ENCODE peak calls at places on chromosomes 6 and 20, in six cellular contexts. S is ovary; T is transverse colon; U is lower lobe of right lung; Q is vagina; I is CD8-positive, alpha-beta T cell. J is an unnamed sample.

GRCh38 chr6:137165375-137166246 is 7.8 kb downstream of the IL22RA2 start:
- DNase-seq in U (no peak), S (no peak), Q (no peak), I (no peak), T (peak; percentile 59), J (peak; percentile 70)

GRCh38 chr20:51700809-51701285 is 67.3 kb downstream of the ATP9A start:
- DNase-seq in S (no peak), I (no peak), U (no peak), T (peak; percentile 28), Q (no peak), J (peak; percentile 38)

GRCh38 chr20:50916934-50917333 is 14.3 kb downstream of the ADNP start:
- DNase-seq in I (no peak), T (no peak), S (no peak), U (no peak), Q (no peak), J (no peak)

GRCh38 chr20:8860011-8860495 is 208.8 kb upstream of the PLCB4 start:
- DNase-seq in T (no peak), I (no peak), Q (no peak), S (no peak), U (no peak), J (no peak)

GRCh38 chr6:24357336-24358218 is at the start of gene DCDC2:
- DNase-seq in U (peak; percentile 94), Q (no peak), I (peak; percentile 60), S (peak; percentile 40), T (peak; percentile 83), J (peak; percentile 97)

GRCh38 chr6:153956807-153957206 is 82.2 kb upstream of the OPRM1 start:
- DNase-seq in S (no peak), T (no peak), Q (no peak), I (no peak), U (no peak), J (no peak)

GRCh38 chr6:2684059-2684749 is 66.5 kb downstream of the MYLK4 start:
- DNase-seq in S (no peak), Q (no peak), U (no peak), I (no peak), T (no peak), J (no peak)

GRCh38 chr6:4632411-4632810 is 143.8 kb upstream of the CDYL start:
- DNase-seq in S (no peak), Q (no peak), I (no peak), U (no peak), T (no peak), J (no peak)

GRCh38 chr6:131163886-131164285 is 28.6 kb downstream of the AKAP7 start:
- DNase-seq in Q (no peak), I (no peak), T (no peak), S (no peak), U (no peak), J (no peak)

GRCh38 chr6:83429857-83430605 is 820 bp downstream of the ME1 start:
- DNase-seq in S (peak; percentile 31), I (no peak), T (peak; percentile 15), Q (no peak), U (peak; percentile 55), J (peak; percentile 21)

GRCh38 chr6:169019111-169019510 is 234.5 kb downstream of the THBS2 start:
- DNase-seq in T (no peak), U (no peak), S (no peak), Q (no peak), I (no peak), J (no peak)

GRCh38 chr6:84411060-84411629 is 183.7 kb upstream of the CEP162 start:
- DNase-seq in I (no peak), Q (no peak), U (no peak), S (no peak), T (no peak), J (no peak)

GRCh38 chr6:11113038-11113437 is 1.5 kb upstream of the ERVFRD-1 start:
- DNase-seq in U (no peak), T (no peak), S (no peak), I (no peak), Q (no peak), J (no peak)
- H3K4me1 ChIP-seq in U (peaks cover 10% of the 10 kb centered on the region), T (peaks cover 5% of the 10 kb centered on the region), S (no peaks in the 10 kb centered on the region), I (peaks cover 9% of the 10 kb centered on the region), Q (peaks cover 25% of the 10 kb centered on the region), J (peaks cover 10% of the 10 kb centered on the region)

GRCh38 chr6:36029464-36029863 is 1.9 kb downstream of the MAPK14 start:
- DNase-seq in S (no peak), Q (no peak), T (no peak), U (no peak), I (no peak), J (no peak)

GRCh38 chr6:36028887-36029324 is 1.3 kb downstream of the MAPK14 start:
- DNase-seq in U (peak; percentile 78), Q (no peak), T (peak; percentile 70), S (peak; percentile 33), I (peak; percentile 80), J (peak; percentile 72)

GRCh38 chr6:36035240-36035639 is 7.6 kb downstream of the MAPK14 start:
- DNase-seq in Q (no peak), T (no peak), U (no peak), S (no peak), I (no peak), J (no peak)

GRCh38 chr6:36033935-36034334 is 6.3 kb downstream of the MAPK14 start:
- DNase-seq in U (no peak), S (no peak), T (no peak), Q (no peak), I (no peak), J (no peak)

GRCh38 chr6:36032245-36032644 is 4.6 kb downstream of the MAPK14 start:
- DNase-seq in I (no peak), T (no peak), U (no peak), Q (no peak), S (no peak), J (no peak)
- H3K4me3 ChIP-seq in I (no peak overlapping the region), T (no peak overlapping the region), U (no peak overlapping the region), Q (no peak overlapping the region), S (no peak overlapping the region), J (no peak overlapping the region)

GRCh38 chr6:44227138-44227770 is 3.9 kb downstream of the SLC29A1 start:
- DNase-seq in U (no peak), T (no peak), Q (no peak), I (no peak), S (no peak), J (no peak)

GRCh38 chr6:44228836-44229235 is 5.4 kb downstream of the SLC29A1 start:
- DNase-seq in U (no peak), I (no peak), S (no peak), Q (no peak), T (no peak), J (no peak)

GRCh38 chr6:44228433-44228832 is 5.0 kb downstream of the SLC29A1 start:
- DNase-seq in Q (no peak), T (no peak), U (no peak), S (no peak), I (no peak), J (no peak)

GRCh38 chr6:44229376-44230033 is 6.1 kb downstream of the SLC29A1 start:
- DNase-seq in U (no peak), I (no peak), S (no peak), T (no peak), Q (no peak), J (peak; percentile 32)

DNA sequence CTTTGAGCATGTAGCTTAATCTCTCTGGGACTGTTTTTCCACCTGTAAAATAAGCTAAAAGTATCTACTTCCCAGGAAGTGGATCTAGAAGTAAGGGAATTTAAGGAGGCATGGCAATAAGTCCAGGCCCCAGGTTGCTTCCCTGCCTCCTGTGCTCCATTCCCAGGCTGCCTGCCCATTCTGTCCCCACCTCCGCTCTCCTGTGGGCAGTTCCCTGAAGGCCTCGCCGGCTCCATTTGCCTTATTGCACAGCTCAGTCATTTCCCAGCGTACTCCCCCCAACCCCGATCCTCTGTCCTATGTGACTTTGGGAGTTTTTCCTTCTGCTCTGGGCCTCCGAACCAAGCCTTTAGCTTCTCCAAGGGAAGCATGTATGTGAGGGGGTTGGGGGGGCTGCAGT is 4.6 kb downstream of the SLC29A1 start:
- DNase-seq in S (no peak), T (no peak), U (no peak), Q (no peak), I (no peak), J (no peak)
- H3K4me1 ChIP-seq in S (peaks cover 22% of the 10 kb centered on the region), T (peaks cover 55% of the 10 kb centered on the region), U (peaks cover 26% of the 10 kb centered on the region), Q (peaks cover 43% of the 10 kb centered on the region), I (peaks cover 8% of the 10 kb centered on the region), J (peaks cover 61% of the 10 kb centered on the region)

DNA sequence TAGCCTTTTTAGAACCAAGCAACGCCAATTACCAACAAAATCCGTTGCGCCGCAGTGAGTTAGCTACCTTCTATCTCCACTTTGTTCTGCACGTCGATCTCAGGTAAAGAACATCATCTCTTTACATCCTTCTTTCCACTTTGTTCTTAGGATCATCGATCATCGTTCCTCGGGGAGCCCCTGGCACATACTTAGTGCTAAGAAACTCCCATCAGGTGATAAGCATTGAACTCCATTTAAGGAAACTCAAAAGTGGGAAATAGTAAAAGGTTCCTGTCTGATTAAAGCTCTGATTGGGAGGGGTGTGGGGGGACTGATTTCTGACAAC is 227.0 kb upstream of the PRSS16 start:
- DNase-seq in U (no peak), T (no peak), Q (no peak), I (no peak), S (no peak), J (no peak)
- H3K4me3 ChIP-seq in U (peak overlapping the region; percentile 72), T (peak overlapping the region; percentile 56), Q (peak overlapping the region; percentile 77), I (peak overlapping the region; percentile 78), S (peak overlapping the region; percentile 81), J (no peak overlapping the region)

GRCh38 chr6:41558033-41558807 is 12.0 kb downstream of the FOXP4 start:
- DNase-seq in S (no peak), T (no peak), Q (no peak), U (no peak), I (no peak), J (peak; percentile 66)

GRCh38 chr6:41561386-41561785 is 15.2 kb downstream of the FOXP4 start:
- DNase-seq in Q (no peak), S (no peak), I (no peak), T (no peak), U (no peak), J (peak; percentile 86)

GRCh38 chr6:41561931-41562632 is 15.9 kb downstream of the FOXP4 start:
- DNase-seq in U (no peak), I (no peak), T (no peak), Q (no peak), S (no peak), J (no peak)

GRCh38 chr6:41560440-41561192 is 14.4 kb downstream of the FOXP4 start:
- DNase-seq in T (peak; percentile 77), Q (no peak), I (peak; percentile 85), U (peak; percentile 67), S (peak; percentile 72), J (peak; percentile 82)

DNA sequence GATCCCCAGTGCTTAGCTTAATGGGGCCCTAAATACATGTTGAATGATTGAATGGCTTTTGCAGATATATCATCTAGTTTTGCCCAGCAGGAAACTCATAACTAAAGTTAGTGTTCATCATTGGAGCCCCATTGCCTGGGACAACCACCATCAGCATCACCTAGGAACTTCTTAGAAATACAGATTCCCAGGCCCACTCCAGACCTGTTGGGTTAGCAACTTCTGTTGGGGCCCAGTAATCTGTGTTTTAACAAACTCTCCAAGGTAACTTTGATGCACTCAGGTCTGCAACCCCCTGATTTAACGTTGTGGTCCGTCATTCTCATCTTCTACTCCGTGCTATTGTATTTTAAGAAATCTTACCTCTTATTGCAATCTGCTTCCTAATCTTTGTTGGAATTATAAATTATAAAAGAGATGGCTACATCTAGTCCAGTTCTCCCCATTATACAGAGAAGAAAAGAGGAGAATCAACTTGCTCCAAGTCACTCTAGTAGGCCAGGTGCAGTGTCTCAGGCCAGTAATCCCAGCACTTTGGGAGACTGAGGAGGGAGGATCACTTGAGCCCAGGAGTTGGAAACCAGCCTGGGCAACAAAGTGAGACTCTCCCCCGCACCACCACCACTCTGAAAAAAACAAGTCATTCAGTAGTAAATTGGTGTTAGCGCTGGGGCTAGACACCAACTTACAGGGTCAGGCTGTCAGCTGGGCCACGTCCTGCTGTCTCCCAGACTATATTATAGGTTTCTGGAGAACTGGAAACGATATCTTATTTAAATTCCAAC is 13.7 kb downstream of the FOXP4 start:
- DNase-seq in I (no peak), T (no peak), S (no peak), U (no peak), Q (no peak), J (no peak)
- H3K4me1 ChIP-seq in I (peaks cover 20% of the 10 kb centered on the region), T (peaks cover 20% of the 10 kb centered on the region), S (peaks cover 5% of the 10 kb centered on the region), U (peaks cover 30% of the 10 kb centered on the region), Q (peaks cover 14% of the 10 kb centered on the region), J (peaks cover 74% of the 10 kb centered on the region)

GRCh38 chr20:58853976-58854637 is 1.6 kb downstream of the GNAS start:
- DNase-seq in U (no peak), S (no peak), I (no peak), Q (no peak), T (no peak), J (no peak)
- H3K4me3 ChIP-seq in U (peak overlapping the region; percentile 27), S (peak overlapping the region; percentile 6), I (no peak overlapping the region), Q (peak overlapping the region; percentile 32), T (peak overlapping the region; percentile 17), J (no peak overlapping the region)

J was measured in body of pancreas.